ENCODE peak calls at places on chromosome 18, in four cellular contexts. One of them, this sample, is unnamed.

GRCh38 chr18:33440011-33440383 is 524 bp downstream of the CCDC178 start:
- DNase-seq in stomach: peak; percentile 54
- DNase-seq in esophagus squamous epithelium: no peak
- DNase-seq in GM23248: peak; percentile 65
- DNase-seq in this sample: no peak

GRCh38 chr18:63890950-63891304 is 3.4 kb downstream of the SERPINB2 start:
- DNase-seq in stomach: no peak
- DNase-seq in esophagus squamous epithelium: no peak
- DNase-seq in GM23248: no peak
- DNase-seq in this sample: no peak

GRCh38 chr18:33906046-33906445 is 318.7 kb downstream of the NOL4 start:
- DNase-seq in stomach: no peak
- DNase-seq in esophagus squamous epithelium: no peak
- DNase-seq in GM23248: no peak
- DNase-seq in this sample: no peak

GRCh38 chr18:49161627-49162026 is 210.9 kb upstream of the SMAD7 start:
- DNase-seq in stomach: no peak
- DNase-seq in esophagus squamous epithelium: no peak
- DNase-seq in GM23248: peak; percentile 51
- DNase-seq in this sample: no peak

GRCh38 chr18:33841221-33841967 is 263.4 kb downstream of the ASXL3 start:
- DNase-seq in stomach: no peak
- DNase-seq in esophagus squamous epithelium: no peak
- DNase-seq in GM23248: no peak
- DNase-seq in this sample: no peak

GRCh38 chr18:58541137-58541788 is 87.6 kb downstream of the ALPK2 start:
- DNase-seq in stomach: no peak
- DNase-seq in esophagus squamous epithelium: no peak
- DNase-seq in GM23248: peak; percentile 49
- DNase-seq in this sample: no peak

GRCh38 chr18:58394607-58395425 is 234.1 kb downstream of the ALPK2 start:
- DNase-seq in stomach: no peak
- DNase-seq in esophagus squamous epithelium: no peak
- DNase-seq in GM23248: peak; percentile 49
- DNase-seq in this sample: no peak

GRCh38 chr18:32258148-32258547 is 68.3 kb downstream of the MEP1B start:
- DNase-seq in stomach: no peak
- DNase-seq in esophagus squamous epithelium: no peak
- DNase-seq in GM23248: no peak
- DNase-seq in this sample: no peak

GRCh38 chr18:41073372-41073954 is 881.6 kb upstream of the PIK3C3 start:
- DNase-seq in stomach: no peak
- DNase-seq in esophagus squamous epithelium: no peak
- DNase-seq in GM23248: peak; percentile 54
- DNase-seq in this sample: no peak

GRCh38 chr18:37986665-37987064 is 421.1 kb upstream of the CELF4 start:
- DNase-seq in stomach: no peak
- DNase-seq in esophagus squamous epithelium: no peak
- DNase-seq in GM23248: no peak
- DNase-seq in this sample: no peak

GRCh38 chr18:25921677-25922421 is 168.6 kb downstream of the SS18 start:
- DNase-seq in stomach: peak; percentile 49
- DNase-seq in esophagus squamous epithelium: no peak
- DNase-seq in GM23248: peak; percentile 30
- DNase-seq in this sample: peak; percentile 11

GRCh38 chr18:59051470-59052165 is 88.1 kb upstream of the SEC11C start:
- DNase-seq in stomach: no peak
- DNase-seq in esophagus squamous epithelium: no peak
- DNase-seq in GM23248: no peak
- DNase-seq in this sample: no peak

GRCh38 chr18:31631526-31631925 is 39.8 kb downstream of the TTR start:
- DNase-seq in stomach: no peak
- DNase-seq in esophagus squamous epithelium: no peak
- DNase-seq in GM23248: no peak
- DNase-seq in this sample: no peak

GRCh38 chr18:35051978-35052377 is 10.8 kb downstream of the MAPRE2 start:
- DNase-seq in stomach: no peak
- DNase-seq in esophagus squamous epithelium: no peak
- DNase-seq in GM23248: peak; percentile 39
- DNase-seq in this sample: no peak

GRCh38 chr18:58091099-58091611 is 47.1 kb downstream of the NEDD4L start:
- DNase-seq in stomach: peak; percentile 52
- DNase-seq in esophagus squamous epithelium: no peak
- DNase-seq in GM23248: no peak
- DNase-seq in this sample: no peak

GRCh38 chr18:57771626-57772025 is 31.5 kb downstream of the ATP8B1 start:
- DNase-seq in stomach: no peak
- DNase-seq in esophagus squamous epithelium: no peak
- DNase-seq in GM23248: no peak
- DNase-seq in this sample: no peak

GRCh38 chr18:47746615-47747014 is 183.8 kb downstream of the SMAD2 start:
- DNase-seq in stomach: peak; percentile 17
- DNase-seq in esophagus squamous epithelium: no peak
- DNase-seq in GM23248: no peak
- DNase-seq in this sample: no peak

GRCh38 chr18:27861539-27861938 is 315.4 kb downstream of the CDH2 start:
- DNase-seq in stomach: no peak
- DNase-seq in esophagus squamous epithelium: no peak
- DNase-seq in GM23248: no peak
- DNase-seq in this sample: no peak

GRCh38 chr18:28087173-28087563 is 89.8 kb downstream of the CDH2 start:
- DNase-seq in stomach: peak; percentile 67
- DNase-seq in esophagus squamous epithelium: no peak
- DNase-seq in GM23248: peak; percentile 59
- DNase-seq in this sample: no peak

GRCh38 chr18:35777042-35777441 is 195.4 kb upstream of the RMP24 start:
- DNase-seq in stomach: no peak
- DNase-seq in esophagus squamous epithelium: no peak
- DNase-seq in GM23248: no peak
- DNase-seq in this sample: no peak

GRCh38 chr18:68735498-68736343 is 20.8 kb upstream of the TMX3 start:
- DNase-seq in stomach: no peak
- DNase-seq in esophagus squamous epithelium: no peak
- DNase-seq in GM23248: peak; percentile 82
- DNase-seq in this sample: no peak

GRCh38 chr18:31723998-31724711 is 36.5 kb downstream of the SLC25A52 start:
- DNase-seq in stomach: peak; percentile 57
- DNase-seq in esophagus squamous epithelium: no peak
- DNase-seq in GM23248: peak; percentile 39
- DNase-seq in this sample: no peak

GRCh38 chr18:26407721-26408601 is 140.4 kb downstream of the KCTD1 start:
- DNase-seq in stomach: no peak
- DNase-seq in esophagus squamous epithelium: no peak
- DNase-seq in GM23248: no peak
- DNase-seq in this sample: no peak

GRCh38 chr18:32072321-32072720 is 19.4 kb upstream of the RNF138 start:
- DNase-seq in stomach: no peak
- DNase-seq in esophagus squamous epithelium: no peak
- DNase-seq in GM23248: peak; percentile 32
- DNase-seq in this sample: no peak

GRCh38 chr18:812673-813404 is 797 bp upstream of the YES1 start:
- DNase-seq in stomach: peak; percentile 66
- DNase-seq in esophagus squamous epithelium: peak; percentile 13
- DNase-seq in GM23248: peak; percentile 95
- DNase-seq in this sample: peak; percentile 27

GRCh38 chr18:72762505-72763122 is 105.2 kb downstream of the NETO1 start:
- DNase-seq in stomach: no peak
- DNase-seq in esophagus squamous epithelium: no peak
- DNase-seq in GM23248: peak; percentile 65
- DNase-seq in this sample: no peak

GRCh38 chr18:58535340-58536186 is 93.3 kb downstream of the ALPK2 start:
- DNase-seq in stomach: no peak
- DNase-seq in esophagus squamous epithelium: no peak
- DNase-seq in GM23248: peak; percentile 22
- DNase-seq in this sample: no peak

GRCh38 chr18:23307567-23308295 is 145.4 kb upstream of the RIOK3 start:
- DNase-seq in stomach: no peak
- DNase-seq in esophagus squamous epithelium: no peak
- DNase-seq in GM23248: peak; percentile 80
- DNase-seq in this sample: no peak

GRCh38 chr18:5197032-5197434 is at the start of gene AKAIN1:
- DNase-seq in stomach: no peak
- DNase-seq in esophagus squamous epithelium: no peak
- DNase-seq in GM23248: peak; percentile 65
- DNase-seq in this sample: peak; percentile 35

GRCh38 chr18:68104036-68104435 is 587.5 kb upstream of the DSEL start:
- DNase-seq in stomach: no peak
- DNase-seq in esophagus squamous epithelium: no peak
- DNase-seq in GM23248: no peak
- DNase-seq in this sample: no peak

DNA sequence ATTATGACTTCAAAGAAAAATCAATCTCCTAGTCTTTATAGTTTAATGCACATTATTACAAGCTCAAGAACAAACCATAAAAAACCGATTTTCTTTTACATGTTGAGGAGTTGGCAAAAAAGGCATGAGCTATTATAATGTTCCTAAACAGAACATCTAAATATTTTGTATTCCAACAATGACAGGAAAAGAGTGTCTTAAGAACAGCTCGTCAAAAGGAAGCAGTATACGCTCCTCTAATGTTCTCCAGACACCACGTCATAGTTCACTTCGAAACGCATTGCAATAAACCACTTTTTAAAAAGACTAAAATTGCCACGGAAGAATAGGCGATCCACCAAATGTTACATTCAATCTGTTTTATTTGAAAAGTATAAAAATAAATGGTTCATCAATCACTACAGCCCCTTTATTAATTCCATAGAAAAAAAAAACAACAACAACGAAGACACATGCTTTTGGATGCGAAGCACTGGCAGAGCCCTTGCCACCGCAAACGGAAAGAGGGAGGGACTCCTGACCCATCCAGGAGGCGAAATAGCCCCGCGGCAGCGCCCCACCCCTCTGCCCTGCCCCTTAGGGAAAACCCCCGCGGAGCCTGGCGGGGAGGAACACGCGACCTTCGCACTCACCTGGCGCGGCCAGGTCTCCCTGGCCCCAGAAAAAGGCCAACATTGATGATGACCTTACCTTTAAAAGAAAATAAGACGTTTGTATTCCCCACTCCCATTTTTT is 45.8 kb downstream of the MBP start:
- DNase-seq in stomach: no peak
- DNase-seq in esophagus squamous epithelium: no peak
- DNase-seq in GM23248: peak; percentile 48
- DNase-seq in this sample: no peak
- H3K27ac ChIP-seq in stomach: peak overlapping the region; percentile 66
- H3K27ac ChIP-seq in esophagus squamous epithelium: peak overlapping the region; percentile 79
- H3K27ac ChIP-seq in GM23248: no peak overlapping the region
- H3K27ac ChIP-seq in this sample: no peak overlapping the region

DNA sequence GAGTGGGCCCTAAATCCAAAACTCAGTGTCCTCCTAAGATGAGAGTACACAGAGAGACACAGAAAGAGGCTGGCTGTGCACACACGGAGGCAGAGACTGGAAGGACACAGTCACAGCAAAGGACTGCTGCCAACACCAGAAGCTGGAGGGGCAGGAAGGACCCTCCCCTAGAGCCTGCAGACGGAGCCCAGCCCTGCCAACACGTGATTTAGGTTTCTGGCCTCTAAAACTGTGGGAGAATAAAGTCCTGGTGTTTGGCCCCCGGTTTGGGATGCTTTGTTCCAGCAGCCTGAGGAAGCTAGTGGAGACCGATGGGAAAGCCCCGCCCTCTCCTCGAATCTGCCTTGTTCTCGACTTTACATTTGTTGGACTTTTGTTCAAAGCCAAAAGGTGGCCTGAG is 10.6 kb downstream of the CNDP1 start:
- DNase-seq in stomach: peak; percentile 24
- DNase-seq in esophagus squamous epithelium: no peak
- DNase-seq in GM23248: no peak
- DNase-seq in this sample: no peak
- H3K27ac ChIP-seq in stomach: no peak overlapping the region
- H3K27ac ChIP-seq in esophagus squamous epithelium: no peak overlapping the region
- H3K27ac ChIP-seq in GM23248: no peak overlapping the region
- H3K27ac ChIP-seq in this sample: no peak overlapping the region

GRCh38 chr18:45482286-45482685 is 133.0 kb upstream of the SLC14A2 start:
- DNase-seq in stomach: no peak
- DNase-seq in esophagus squamous epithelium: no peak
- DNase-seq in GM23248: peak; percentile 5
- DNase-seq in this sample: no peak
- H3K27ac ChIP-seq in stomach: no peak overlapping the region
- H3K27ac ChIP-seq in esophagus squamous epithelium: no peak overlapping the region
- H3K27ac ChIP-seq in GM23248: no peak overlapping the region
- H3K27ac ChIP-seq in this sample: no peak overlapping the region

GRCh38 chr18:12347895-12348294 is 29.1 kb downstream of the AFG3L2 start:
- DNase-seq in stomach: no peak
- DNase-seq in esophagus squamous epithelium: no peak
- DNase-seq in GM23248: no peak
- DNase-seq in this sample: no peak

GRCh38 chr18:12346240-12346565 is 30.8 kb downstream of the AFG3L2 start:
- DNase-seq in stomach: no peak
- DNase-seq in esophagus squamous epithelium: no peak
- DNase-seq in GM23248: no peak
- DNase-seq in this sample: no peak

GRCh38 chr18:12338382-12338781 is 30.3 kb downstream of the TUBB6 start:
- DNase-seq in stomach: no peak
- DNase-seq in esophagus squamous epithelium: no peak
- DNase-seq in GM23248: no peak
- DNase-seq in this sample: no peak

GRCh38 chr18:12345491-12346239 is 31.4 kb downstream of the AFG3L2 start:
- DNase-seq in stomach: no peak
- DNase-seq in esophagus squamous epithelium: no peak
- DNase-seq in GM23248: no peak
- DNase-seq in this sample: no peak

DNA sequence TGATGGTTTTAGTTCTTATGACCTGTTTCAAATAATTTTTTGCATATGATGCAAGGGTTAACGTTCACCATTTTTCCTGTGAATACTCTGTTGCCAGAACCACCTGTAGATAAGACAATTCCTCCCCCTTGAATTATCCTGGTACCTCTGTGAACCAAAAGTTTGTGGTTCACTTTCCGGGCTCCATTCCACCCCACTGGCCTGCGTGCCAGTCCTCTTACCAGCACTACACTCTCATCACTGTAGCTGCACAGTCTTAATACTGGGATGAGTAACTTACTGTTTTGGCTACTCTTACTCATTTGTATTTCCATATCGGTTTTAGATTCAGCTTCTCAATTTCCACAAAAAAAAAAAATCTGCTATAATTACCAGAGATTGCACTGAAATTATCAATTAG is 34.4 kb downstream of the AFG3L2 start:
- DNase-seq in stomach: no peak
- DNase-seq in esophagus squamous epithelium: no peak
- DNase-seq in GM23248: no peak
- DNase-seq in this sample: no peak
- H3K27ac ChIP-seq in stomach: no peak overlapping the region
- H3K27ac ChIP-seq in esophagus squamous epithelium: no peak overlapping the region
- H3K27ac ChIP-seq in GM23248: no peak overlapping the region
- H3K27ac ChIP-seq in this sample: no peak overlapping the region

GRCh38 chr18:9017170-9017899 is 85.2 kb upstream of the NDUFV2 start:
- DNase-seq in stomach: peak; percentile 62
- DNase-seq in esophagus squamous epithelium: peak; percentile 17
- DNase-seq in GM23248: peak; percentile 99
- DNase-seq in this sample: peak; percentile 55
- H3K27ac ChIP-seq in stomach: peak overlapping the region; percentile 69
- H3K27ac ChIP-seq in esophagus squamous epithelium: peak overlapping the region; percentile 87
- H3K27ac ChIP-seq in GM23248: peak overlapping the region; percentile 99
- H3K27ac ChIP-seq in this sample: no peak overlapping the region

GRCh38 chr18:13376298-13376840 is 157.8 kb downstream of the LDLRAD4 start:
- DNase-seq in stomach: no peak
- DNase-seq in esophagus squamous epithelium: no peak
- DNase-seq in GM23248: no peak
- DNase-seq in this sample: peak; percentile 58
- H3K27ac ChIP-seq in stomach: no peak overlapping the region
- H3K27ac ChIP-seq in esophagus squamous epithelium: peak overlapping the region; percentile 69
- H3K27ac ChIP-seq in GM23248: no peak overlapping the region
- H3K27ac ChIP-seq in this sample: peak overlapping the region; percentile 89

This sample was measured in CD4-positive, alpha-beta T cell.